ENCODE peak calls at places on chromosomes 11 and 22, in five cellular contexts. V, G, F, J and K are unnamed samples.

GRCh38 chr11:72584293-72584921 is 89.8 kb downstream of the PDE2A start:
- DNase-seq in V (peak; percentile 18), G (no peak), F (peak; percentile 86), J (no peak), K (no peak)

GRCh38 chr11:26276798-26277424 is 55.0 kb upstream of the ANO3 start:
- DNase-seq in V (peak; percentile 71), G (peak; percentile 54), F (peak; percentile 72), J (peak; percentile 65), K (peak; percentile 75)

GRCh38 chr11:14529933-14530332 is 9.7 kb upstream of the PSMA1 start:
- DNase-seq in V (no peak), G (no peak), F (no peak), J (no peak), K (no peak)

GRCh38 chr11:2778630-2779498 is 79.1 kb upstream of the KCNQ1OT1 start:
- DNase-seq in V (peak; percentile 63), G (no peak), F (peak; percentile 28), J (peak; percentile 85), K (no peak)

GRCh38 chr11:867856-868358 is 25.3 kb downstream of the TSPAN4 start:
- DNase-seq in V (no peak), G (no peak), F (no peak), J (no peak), K (no peak)

GRCh38 chr11:3166268-3167142 is 1.4 kb upstream of the OSBPL5 start:
- DNase-seq in V (no peak), G (no peak), F (no peak), J (no peak), K (no peak)

GRCh38 chr11:14323118-14323676 is 35.8 kb downstream of the RRAS2 start:
- DNase-seq in V (no peak), G (no peak), F (no peak), J (no peak), K (no peak)

GRCh38 chr11:130652671-130653335 is 204.4 kb downstream of the ADAMTS15 start:
- DNase-seq in V (peak; percentile 89), G (no peak), F (no peak), J (peak; percentile 81), K (no peak)

GRCh38 chr11:72856551-72857342 is 42.5 kb downstream of the ATG16L2 start:
- DNase-seq in V (no peak), G (no peak), F (no peak), J (no peak), K (no peak)

GRCh38 chr11:113249491-113249763 is 65.0 kb upstream of the TTC12 start:
- DNase-seq in V (no peak), G (no peak), F (no peak), J (no peak), K (no peak)

GRCh38 chr11:66317766-66318575 is 1.1 kb upstream of the CD248 start:
- DNase-seq in V (peak; percentile 94), G (no peak), F (peak; percentile 66), J (peak; percentile 95), K (no peak)

GRCh38 chr11:66315498-66315885 is 1.4 kb downstream of the CD248 start:
- DNase-seq in V (no peak), G (no peak), F (no peak), J (no peak), K (no peak)

GRCh38 chr11:66317322-66317765 is 500 bp upstream of the CD248 start:
- DNase-seq in V (peak; percentile 68), G (no peak), F (no peak), J (peak; percentile 77), K (no peak)

GRCh38 chr11:66315921-66316811 is 678 bp downstream of the CD248 start:
- DNase-seq in V (no peak), G (no peak), F (no peak), J (no peak), K (no peak)

DNA sequence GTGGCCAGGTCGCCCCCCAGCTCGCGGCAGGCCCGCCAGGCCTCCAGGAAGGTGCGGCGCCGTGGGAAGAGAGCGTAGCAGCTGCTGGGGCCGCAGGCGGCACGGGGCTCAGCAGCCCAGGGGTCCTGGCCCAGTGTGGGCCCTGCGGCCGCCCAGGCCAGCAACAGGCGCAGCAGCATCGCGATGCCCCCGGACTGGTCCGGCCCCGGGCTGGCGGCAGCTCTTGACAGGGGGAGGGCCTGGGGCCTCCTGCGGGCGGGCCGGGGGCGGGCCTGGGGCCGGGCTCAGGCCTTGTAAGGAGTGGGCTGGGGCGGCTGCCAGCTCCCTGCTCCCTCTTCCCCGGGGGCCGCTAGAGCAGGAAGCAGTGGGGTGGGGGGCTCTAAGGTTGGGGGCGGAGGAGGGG is at the start of gene CD248:
- DNase-seq in V (peak; percentile 78), G (no peak), F (peak; percentile 75), J (peak; percentile 82), K (no peak)
- H4K91ac ChIP-seq in V (peak within 1 kb of the TSS; percentile 99), G (peak within 1 kb of the TSS; percentile 98), F (peak within 1 kb of the TSS; percentile 48), J (peak within 1 kb of the TSS; percentile 100), K (peak within 1 kb of the TSS; percentile 74)

GRCh38 chr22:41311487-41311886 is 10.2 kb downstream of the ZC3H7B start:
- DNase-seq in V (no peak), G (no peak), F (no peak), J (no peak), K (no peak)
- H3K4ac ChIP-seq in V (peak overlapping the region; percentile 5), G (peak overlapping the region; percentile 51), F (no peak overlapping the region), J (no peak overlapping the region), K (no peak overlapping the region)

GRCh38 chr22:22109693-22110466 is 127.3 kb upstream of the TOP3B start:
- DNase-seq in V (no peak), G (no peak), F (no peak), J (no peak), K (no peak)

GRCh38 chr22:22110548-22111266 is 128.1 kb upstream of the TOP3B start:
- DNase-seq in V (peak; percentile 78), G (no peak), F (peak; percentile 51), J (peak; percentile 57), K (peak; percentile 45)

GRCh38 chr22:22103078-22103593 is 120.5 kb upstream of the TOP3B start:
- DNase-seq in V (no peak), G (no peak), F (peak; percentile 66), J (no peak), K (no peak)

GRCh38 chr22:22105364-22105763 is 122.8 kb upstream of the TOP3B start:
- DNase-seq in V (no peak), G (no peak), F (no peak), J (no peak), K (no peak)

GRCh38 chr22:22106855-22107254 is 124.3 kb upstream of the TOP3B start:
- DNase-seq in V (no peak), G (no peak), F (no peak), J (no peak), K (no peak)
- H3K27me3 ChIP-seq in V (no peaks in the 10 kb centered on the region), G (peaks cover 76% of the 10 kb centered on the region), F (peaks cover 28% of the 10 kb centered on the region), J (peaks cover 19% of the 10 kb centered on the region), K (no peaks in the 10 kb centered on the region)

GRCh38 chr11:19076744-19077589 is 16.4 kb upstream of the MRGPRX2 start:
- DNase-seq in V (peak; percentile 19), G (no peak), F (peak; percentile 71), J (peak; percentile 57), K (peak; percentile 59)

GRCh38 chr11:19077965-19078364 is 17.4 kb upstream of the MRGPRX2 start:
- DNase-seq in V (no peak), G (no peak), F (no peak), J (no peak), K (no peak)

GRCh38 chr11:19079643-19080440 is 19.3 kb upstream of the MRGPRX2 start:
- DNase-seq in V (peak; percentile 68), G (no peak), F (no peak), J (peak; percentile 91), K (no peak)

GRCh38 chr11:19083166-19083565 is 22.6 kb upstream of the MRGPRX2 start:
- DNase-seq in V (no peak), G (no peak), F (no peak), J (no peak), K (no peak)

DNA sequence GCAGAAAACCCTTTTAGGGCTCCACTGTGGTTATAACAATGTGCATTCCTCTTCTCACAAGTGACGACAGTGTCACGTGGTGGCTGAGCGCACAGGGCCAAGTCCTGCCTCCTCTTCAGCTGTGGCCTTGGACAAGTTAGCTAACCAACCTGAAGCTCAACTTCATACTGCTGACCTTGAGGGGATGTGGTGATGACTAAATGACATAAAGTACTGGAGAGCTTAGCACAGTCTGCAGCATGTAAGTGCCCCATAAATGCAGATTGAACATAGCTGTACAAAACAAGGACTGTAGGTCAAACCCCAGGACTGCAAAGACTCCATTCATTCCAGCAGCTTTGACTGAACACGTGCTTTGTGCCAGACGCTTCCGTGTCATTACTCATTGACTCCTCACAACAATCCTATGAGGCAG is 20.1 kb upstream of the MRGPRX2 start:
- DNase-seq in V (peak; percentile 26), G (no peak), F (no peak), J (peak; percentile 85), K (no peak)
- H4K91ac ChIP-seq in V (no peak overlapping the region), G (no peak overlapping the region), F (no peak overlapping the region), J (no peak overlapping the region), K (peak overlapping the region; percentile 31)

GRCh38 chr11:9765320-9766101 is 101.6 kb downstream of the SWAP70 start:
- DNase-seq in V (peak; percentile 95), G (no peak), F (peak; percentile 82), J (peak; percentile 91), K (no peak)
- H3K4ac ChIP-seq in V (peak overlapping the region; percentile 100), G (peak overlapping the region; percentile 9), F (no peak overlapping the region), J (peak overlapping the region; percentile 93), K (no peak overlapping the region)

GRCh38 chr11:69887330-69887729 is 68.1 kb upstream of the FGF3 start:
- DNase-seq in V (no peak), G (no peak), F (no peak), J (no peak), K (no peak)
- H3K27me3 ChIP-seq in V (peaks cover 35% of the 10 kb centered on the region), G (peaks cover 23% of the 10 kb centered on the region), F (no peaks in the 10 kb centered on the region), J (peaks cover 65% of the 10 kb centered on the region), K (peaks cover 11% of the 10 kb centered on the region)

GRCh38 chr22:17808688-17809403 is 34.6 kb upstream of the BID start:
- DNase-seq in V (peak; percentile 6), G (no peak), F (peak; percentile 78), J (peak; percentile 49), K (no peak)

GRCh38 chr22:17807086-17807485 is 32.8 kb upstream of the BID start:
- DNase-seq in V (no peak), G (no peak), F (no peak), J (no peak), K (no peak)

GRCh38 chr22:17810570-17811116 is 36.4 kb upstream of the BID start:
- DNase-seq in V (no peak), G (no peak), F (no peak), J (no peak), K (no peak)

GRCh38 chr22:17806437-17806836 is 32.2 kb upstream of the BID start:
- DNase-seq in V (no peak), G (no peak), F (no peak), J (no peak), K (no peak)

GRCh38 chr22:17807571-17808410 is 33.5 kb upstream of the BID start:
- DNase-seq in V (peak; percentile 69), G (no peak), F (peak; percentile 83), J (peak; percentile 64), K (no peak)
- H4K91ac ChIP-seq in V (no peak overlapping the region), G (no peak overlapping the region), F (no peak overlapping the region), J (peak overlapping the region; percentile 16), K (no peak overlapping the region)